ENCODE peak calls at places on chromosomes 5 and 9, in five cellular contexts. O, G, F, P and Q are unnamed samples.

GRCh38 chr5:126481243-126481642 is 58.0 kb downstream of the GRAMD2B start:
- DNase-seq in O (no peak), G (no peak), F (no peak), P (no peak), Q (no peak)

GRCh38 chr5:17223375-17224185 is 6.1 kb downstream of the BASP1 start:
- DNase-seq in O (no peak), G (peak), F (no peak), P (no peak), Q (no peak)

GRCh38 chr5:52988335-52989024 is 672 bp upstream of the ITGA2 start:
- DNase-seq in O (no peak), G (peak), F (no peak), P (no peak), Q (no peak)

GRCh38 chr5:16025681-16026080 is 153.9 kb downstream of the MARCHF11 start:
- DNase-seq in O (no peak), G (no peak), F (no peak), P (no peak), Q (no peak)

GRCh38 chr5:97044057-97044456 is 98.4 kb downstream of the LIX1 start:
- DNase-seq in O (no peak), G (peak), F (no peak), P (no peak), Q (no peak)

GRCh38 chr5:72018158-72018803 is 89.0 kb upstream of the MAP1B start:
- DNase-seq in O (peak), G (peak), F (peak), P (peak), Q (peak)

GRCh38 chr9:97638666-97639065 is 5.0 kb downstream of the NCBP1 start:
- DNase-seq in O (no peak), G (no peak), F (no peak), P (no peak), Q (no peak)

GRCh38 chr9:121294866-121295661 is 27.1 kb downstream of the GSN start:
- DNase-seq in O (peak), G (no peak), F (no peak), P (no peak), Q (no peak)

GRCh38 chr5:121182788-121183490 is 668.7 kb upstream of the FTMT start:
- DNase-seq in O (no peak), G (peak), F (no peak), P (no peak), Q (no peak)

GRCh38 chr9:35142037-35142436 is 19.8 kb upstream of the UNC13B start:
- DNase-seq in O (no peak), G (no peak), F (no peak), P (no peak), Q (no peak)

GRCh38 chr5:149267241-149267973 is 4.3 kb upstream of the AFAP1L1 start:
- DNase-seq in O (no peak), G (peak), F (no peak), P (no peak), Q (no peak)

GRCh38 chr9:79247021-79247420 is 324.7 kb upstream of the TLE4 start:
- DNase-seq in O (no peak), G (no peak), F (no peak), P (no peak), Q (no peak)

GRCh38 chr9:18795947-18796705 is 236.9 kb downstream of the SAXO1 start:
- DNase-seq in O (no peak), G (no peak), F (no peak), P (no peak), Q (no peak)

GRCh38 chr5:108521841-108522506 is 140.1 kb upstream of the FBXL17 start:
- DNase-seq in O (no peak), G (peak), F (no peak), P (peak), Q (peak)

GRCh38 chr5:134567651-134568338 is 42.3 kb downstream of the JADE2 start:
- DNase-seq in O (peak), G (no peak), F (no peak), P (no peak), Q (no peak)

GRCh38 chr5:218457-219289 is 553 bp downstream of the SDHA start:
- DNase-seq in O (peak), G (peak), F (no peak), P (peak), Q (no peak)

GRCh38 chr5:113693205-113693553 is 179.7 kb downstream of the YTHDC2 start:
- DNase-seq in O (peak), G (no peak), F (no peak), P (no peak), Q (no peak)

GRCh38 chr5:139514486-139514856 is 31.9 kb upstream of the STING1 start:
- DNase-seq in O (no peak), G (peak), F (no peak), P (no peak), Q (no peak)

GRCh38 chr9:117278020-117278419 is 136.8 kb downstream of the ASTN2 start:
- DNase-seq in O (no peak), G (no peak), F (no peak), P (no peak), Q (no peak)

GRCh38 chr5:168889039-168889438 is 309.9 kb upstream of the PANK3 start:
- DNase-seq in O (no peak), G (no peak), F (no peak), P (no peak), Q (no peak)

GRCh38 chr5:112479418-112479817 is 60.3 kb upstream of the EPB41L4A start:
- DNase-seq in O (no peak), G (peak), F (no peak), P (no peak), Q (no peak)

GRCh38 chr9:111598730-111599091 is 736 bp downstream of the PTGR1 start:
- DNase-seq in O (peak), G (peak), F (no peak), P (peak), Q (no peak)

GRCh38 chr9:87742813-87743428 is 17.0 kb downstream of the CTSL start:
- DNase-seq in O (no peak), G (peak), F (no peak), P (no peak), Q (peak)

GRCh38 chr5:29039994-29040393 is 2001.6 kb upstream of the CDH9 start:
- DNase-seq in O (no peak), G (no peak), F (no peak), P (no peak), Q (no peak)

GRCh38 chr5:2295476-2295875 is 412.8 kb upstream of the IRX4 start:
- DNase-seq in O (no peak), G (no peak), F (no peak), P (no peak), Q (no peak)

GRCh38 chr9:6944093-6944551 is 186.3 kb downstream of the KDM4C start:
- DNase-seq in O (no peak), G (peak), F (no peak), P (no peak), Q (no peak)

GRCh38 chr5:14545308-14545707 is 36.3 kb upstream of the OTULINL start:
- DNase-seq in O (no peak), G (no peak), F (no peak), P (no peak), Q (no peak)

GRCh38 chr9:134356496-134357470 is 30.5 kb downstream of the RXRA start:
- DNase-seq in O (no peak), G (peak), F (no peak), P (no peak), Q (no peak)

GRCh38 chr9:127336708-127337352 is 60.1 kb upstream of the SLC2A8 start:
- DNase-seq in O (peak), G (peak), F (no peak), P (no peak), Q (peak)

GRCh38 chr5:142097681-142098080 is 10.9 kb upstream of the NDFIP1 start:
- DNase-seq in O (no peak), G (peak), F (no peak), P (no peak), Q (no peak)

GRCh38 chr5:30804739-30805313 is 388.7 kb upstream of the CDH6 start:
- DNase-seq in O (no peak), G (peak), F (no peak), P (no peak), Q (no peak)

GRCh38 chr9:135065151-135065550 is 22.3 kb upstream of the OLFM1 start:
- DNase-seq in O (no peak), G (no peak), F (no peak), P (no peak), Q (no peak)

GRCh38 chr5:177300236-177300880 is 3.2 kb downstream of the RAB24 start:
- DNase-seq in O (peak), G (peak), F (peak), P (peak), Q (no peak)

GRCh38 chr9:114309096-114309495 is 13.8 kb upstream of the ORM1 start:
- DNase-seq in O (no peak), G (no peak), F (no peak), P (no peak), Q (no peak)

GRCh38 chr5:475704-476101 is 32.7 kb downstream of the EXOC3 start:
- DNase-seq in O (peak), G (no peak), F (no peak), P (no peak), Q (no peak)

GRCh38 chr9:70947086-70947485 is 174.3 kb downstream of the TRPM3 start:
- DNase-seq in O (no peak), G (peak), F (no peak), P (no peak), Q (no peak)